ENCODE peak calls at places on chromosomes 1 and 21, in nine cellular contexts. N, E, O, M, K, R, T, H and S are unnamed samples.

GRCh38 chr1:100622037-100622436 is 84.1 kb downstream of the GPR88 start:
- DNase-seq in E (peak), N (no peak), O (no peak), R (no peak), M (no peak), H (no peak), K (no peak), T (no peak), S (no peak)

GRCh38 chr1:18417317-18418269 is 63.1 kb upstream of the KLHDC7A start:
- DNase-seq in M (no peak), E (peak), T (no peak), O (no peak), R (no peak), N (no peak), K (no peak), H (no peak), S (no peak)

GRCh38 chr1:23278717-23279116 is 61.4 kb upstream of the HTR1D start:
- DNase-seq in T (no peak), N (no peak), E (no peak), K (no peak), H (no peak), R (no peak), M (no peak), O (no peak), S (no peak)

GRCh38 chr1:206005761-206006160 is 2.6 kb upstream of the RAB7B start:
- DNase-seq in T (no peak), K (no peak), O (no peak), E (no peak), N (no peak), H (no peak), R (no peak), M (no peak), S (peak)

GRCh38 chr1:27807385-27807784 is 23.2 kb upstream of the PPP1R8 start:
- DNase-seq in E (peak), R (no peak), H (no peak), K (no peak), N (no peak), O (no peak), T (no peak), M (no peak), S (no peak)

GRCh38 chr21:34570315-34570714 is 44.6 kb downstream of the RCAN1 start:
- DNase-seq in R (no peak), O (no peak), N (no peak), T (no peak), E (no peak), M (no peak), H (no peak), K (no peak), S (no peak)

GRCh38 chr1:235127203-235127602 is 1.4 kb downstream of the TOMM20 start:
- DNase-seq in E (no peak), R (no peak), K (no peak), H (no peak), M (no peak), T (no peak), O (no peak), N (no peak), S (no peak)

GRCh38 chr1:195763907-195764183 is 844.4 kb downstream of the KCNT2 start:
- DNase-seq in M (no peak), K (no peak), R (no peak), O (no peak), T (no peak), N (no peak), E (no peak), H (no peak), S (no peak)

GRCh38 chr1:25664800-25665199 is 48.2 kb downstream of the MAN1C1 start:
- DNase-seq in T (no peak), N (no peak), K (no peak), R (no peak), M (no peak), E (no peak), H (no peak), O (no peak), S (no peak)

GRCh38 chr1:214717323-214717722 is 114.3 kb downstream of the CENPF start:
- DNase-seq in T (no peak), N (no peak), H (no peak), M (no peak), R (no peak), K (no peak), O (no peak), E (no peak), S (no peak)

GRCh38 chr1:25699501-25700089 is 83.0 kb downstream of the MAN1C1 start:
- DNase-seq in M (no peak), N (no peak), R (no peak), E (no peak), K (no peak), T (no peak), O (peak), H (no peak), S (no peak)

GRCh38 chr1:179184403-179184802 is 45.1 kb downstream of the ABL2 start:
- DNase-seq in K (no peak), M (no peak), E (no peak), R (no peak), T (no peak), O (no peak), H (no peak), N (no peak), S (no peak)

GRCh38 chr1:5620997-5621396 is 371.2 kb downstream of the NPHP4 start:
- DNase-seq in R (no peak), K (no peak), E (no peak), H (no peak), O (peak), N (no peak), M (no peak), T (peak), S (no peak)

GRCh38 chr1:69898403-69898947 is 306.9 kb downstream of the LRRC40 start:
- DNase-seq in M (no peak), T (no peak), O (peak), H (no peak), R (no peak), E (no peak), K (no peak), N (no peak), S (no peak)

GRCh38 chr1:87330201-87330953 is 1.7 kb downstream of the LMO4 start:
- DNase-seq in H (peak), E (peak), R (no peak), N (peak), O (no peak), K (peak), T (no peak), M (peak), S (peak)

GRCh38 chr21:46295996-46296752 is 10.0 kb downstream of the YBEY start:
- DNase-seq in K (peak), R (no peak), H (peak), T (peak), E (peak), M (peak), O (no peak), N (peak), S (peak)

GRCh38 chr21:34335316-34335715 is 28.5 kb upstream of the KCNE2 start:
- DNase-seq in O (no peak), K (no peak), R (no peak), N (no peak), T (no peak), E (no peak), M (no peak), H (no peak), S (no peak)

GRCh38 chr21:26437326-26438009 is 135.6 kb downstream of the CYYR1 start:
- DNase-seq in E (peak), K (no peak), O (no peak), T (no peak), M (no peak), R (no peak), H (no peak), N (peak), S (no peak)

GRCh38 chr1:37479255-37480124 is 5.1 kb downstream of the ZC3H12A start:
- DNase-seq in O (peak), E (no peak), M (peak), T (peak), K (peak), H (peak), R (peak), N (no peak), S (peak)

GRCh38 chr1:201538618-201539551 is at the start of gene NAV1:
- DNase-seq in M (peak), N (peak), T (peak), R (no peak), H (peak), K (peak), E (peak), O (peak), S (peak)
- TF ChIP-seq POLR2AphosphoS5 in M (peak), N (no peak), T (no peak), R (no peak), H (peak), K (peak), E (no peak), O (peak), S (peak)

GRCh38 chr1:1599919-1600860 is at the start of gene FNDC10:
- DNase-seq in O (peak), E (peak), K (no peak), M (peak), T (peak), N (peak), R (peak), H (no peak), S (peak)
- TF ChIP-seq POLR2AphosphoS5 in O (no peak), E (no peak), K (no peak), M (no peak), T (no peak), N (no peak), R (no peak), H (no peak), S (no peak)

GRCh38 chr1:39153684-39154083 is 50.8 kb upstream of the MACF1 start:
- DNase-seq in E (no peak), T (no peak), N (no peak), K (no peak), H (no peak), R (no peak), O (no peak), M (no peak), S (no peak)

GRCh38 chr1:39151267-39151666 is 53.2 kb upstream of the MACF1 start:
- DNase-seq in O (no peak), R (no peak), N (no peak), T (no peak), M (no peak), E (no peak), H (no peak), K (no peak), S (no peak)

GRCh38 chr1:39152923-39153322 is 51.6 kb upstream of the MACF1 start:
- DNase-seq in N (no peak), K (no peak), R (no peak), O (no peak), E (no peak), H (no peak), T (no peak), M (no peak), S (no peak)

GRCh38 chr1:39157304-39157703 is 47.2 kb upstream of the MACF1 start:
- DNase-seq in M (no peak), O (no peak), K (no peak), R (no peak), H (no peak), N (no peak), E (no peak), T (no peak), S (no peak)

DNA sequence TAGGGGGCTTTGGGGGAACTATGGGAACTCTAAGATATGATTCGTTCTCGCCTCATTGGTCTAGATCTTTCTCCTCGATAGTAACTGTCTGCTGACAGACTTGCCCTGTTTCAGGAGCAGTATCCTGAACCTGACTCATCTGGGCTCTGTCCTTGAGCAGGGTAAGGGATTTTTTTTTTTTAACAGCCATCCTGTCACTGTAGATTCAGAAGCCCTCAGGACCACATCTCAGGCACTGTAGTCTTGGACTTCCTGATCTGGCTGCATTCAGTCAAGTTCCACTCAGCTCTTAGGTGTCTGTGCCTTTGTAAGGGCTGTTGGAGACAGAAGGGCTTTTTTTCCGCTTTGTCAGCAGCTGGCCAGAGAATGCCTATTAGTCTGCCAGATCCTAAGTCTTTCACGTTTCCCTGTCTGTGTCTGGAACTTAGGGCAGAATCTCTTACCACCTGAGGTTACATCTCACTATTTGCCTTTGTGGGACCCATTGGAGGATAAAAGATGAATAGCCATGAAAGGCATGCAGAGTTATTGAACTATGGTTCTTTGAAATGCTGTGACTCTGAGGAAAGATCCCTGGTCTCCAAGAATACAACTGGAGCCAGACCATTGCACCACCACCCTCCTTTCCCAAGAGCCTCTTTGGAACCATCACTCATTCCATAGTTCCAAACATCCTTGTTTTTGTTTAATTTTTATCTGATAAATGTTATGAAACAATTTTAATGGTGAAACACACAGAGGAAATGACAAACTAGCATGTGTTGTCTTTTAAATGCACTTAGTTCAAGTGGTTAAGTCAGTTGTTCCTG is 49.7 kb upstream of the MACF1 start:
- DNase-seq in K (no peak), M (no peak), N (no peak), E (no peak), R (no peak), H (peak), T (no peak), O (no peak), S (no peak)
- TF ChIP-seq POLR2AphosphoS5 in K (peak), M (no peak), N (no peak), E (no peak), R (no peak), H (peak), T (no peak), O (no peak), S (no peak)

DNA sequence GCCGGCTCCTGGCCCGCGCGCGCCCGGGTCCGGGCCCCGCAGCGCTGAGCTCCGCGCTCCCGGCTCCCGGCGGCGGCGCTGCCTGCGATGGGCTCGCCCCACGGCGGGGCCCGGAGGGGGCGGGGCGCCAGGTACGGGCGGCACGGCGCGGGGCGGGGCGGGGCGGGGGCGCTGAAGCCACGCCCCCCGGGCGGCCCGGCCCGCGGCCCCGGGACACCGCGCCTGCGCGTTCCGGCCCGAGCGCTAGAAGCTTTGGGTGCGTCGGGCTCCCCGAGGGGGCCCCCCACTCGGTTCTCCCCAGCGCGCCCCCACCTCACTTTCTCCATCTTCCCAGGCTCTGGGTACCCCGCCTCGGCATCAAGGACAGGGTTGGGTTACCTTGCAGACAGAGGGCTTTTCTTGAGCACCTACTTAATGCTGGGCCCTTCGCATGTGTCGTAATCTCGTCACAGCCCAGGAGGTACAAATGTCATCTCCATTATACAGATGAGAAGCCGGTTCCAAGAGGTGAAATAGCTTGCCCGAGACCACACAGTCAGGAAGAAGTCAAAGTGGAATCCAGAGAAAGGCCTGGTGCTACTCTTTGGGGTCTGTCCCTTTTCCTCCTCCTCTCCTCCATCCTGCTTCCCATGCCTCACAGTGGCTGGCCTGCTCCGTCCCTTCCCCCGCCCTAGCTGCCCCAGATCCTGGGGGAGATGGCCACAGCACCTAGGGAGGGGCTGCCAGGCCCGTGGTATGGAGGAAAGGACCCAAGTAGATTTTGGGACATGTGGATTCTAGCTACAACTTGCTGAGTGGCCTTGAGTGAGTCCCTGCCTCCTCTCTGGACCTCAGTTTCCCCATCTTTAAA is 46.5 kb downstream of the RAP1GAP start:
- DNase-seq in N (peak), O (peak), M (no peak), H (no peak), E (peak), K (peak), R (peak), T (peak), S (peak)
- TF ChIP-seq POLR2AphosphoS5 in N (no peak), O (no peak), M (no peak), H (no peak), E (peak), K (no peak), R (no peak), T (no peak), S (no peak)

DNA sequence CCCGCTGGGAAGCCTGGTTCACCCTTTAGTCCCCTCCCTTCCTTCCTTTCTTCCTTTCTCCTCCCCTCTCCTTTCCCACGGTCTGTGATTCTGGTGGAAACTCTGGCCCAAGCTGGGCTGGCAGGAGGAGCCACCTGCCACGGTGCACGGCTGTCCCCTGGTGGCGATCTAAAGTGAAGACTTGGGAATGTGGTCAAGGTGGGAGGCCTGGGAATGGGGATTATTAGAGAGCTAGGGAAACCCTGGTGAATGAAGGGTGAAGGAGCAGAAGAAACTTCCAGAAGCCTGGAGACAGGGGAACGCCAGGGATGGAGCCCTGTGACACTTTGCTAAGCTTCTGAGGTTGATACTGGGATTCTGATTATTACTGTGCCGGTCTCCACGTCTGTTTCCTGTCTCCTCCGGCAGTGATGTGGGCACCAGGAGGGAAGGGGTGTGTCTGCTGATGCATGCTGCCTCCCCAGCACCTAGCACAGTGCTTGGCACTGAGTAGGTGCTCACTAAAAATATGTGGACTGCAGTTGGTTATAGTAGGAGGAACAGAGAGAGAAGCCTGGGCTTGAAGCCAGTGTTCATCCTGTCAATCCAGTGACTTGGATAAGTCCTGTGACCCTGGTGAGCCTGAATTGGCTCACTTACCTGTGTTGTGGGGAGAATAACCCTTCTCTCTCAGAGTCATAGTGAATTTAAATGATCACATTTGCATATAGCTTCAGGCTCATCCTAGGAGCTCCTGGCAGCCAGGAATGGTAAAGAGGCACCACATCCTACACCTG is 71.2 kb upstream of the NBPF3 start:
- DNase-seq in T (peak), H (peak), N (peak), O (peak), E (peak), K (peak), R (no peak), M (peak), S (peak)
- TF ChIP-seq POLR2AphosphoS5 in T (no peak), H (no peak), N (no peak), O (no peak), E (no peak), K (peak), R (no peak), M (peak), S (no peak)

GRCh38 chr1:12040457-12041051 is 21.3 kb downstream of the MIIP start:
- DNase-seq in E (no peak), O (no peak), K (no peak), H (no peak), N (no peak), M (no peak), R (no peak), T (peak), S (no peak)
- TF ChIP-seq POLR2AphosphoS5 in E (no peak), O (peak), K (no peak), H (no peak), N (no peak), M (peak), R (no peak), T (peak), S (no peak)